ENCODE peak calls at places on chromosomes 5 and 9, in ten cellular contexts. One of them, this sample, is unnamed.

GRCh38 chr9:98057095-98057799 is 715 bp downstream of the NANS start:
- DNase-seq in sigmoid colon: no peak
- DNase-seq in lower lobe of right lung: no peak
- DNase-seq in heart right ventricle: no peak
- DNase-seq in progenitor cell of endocrine pancreas: no peak
- DNase-seq in mesothelial cell of epicardium: no peak
- DNase-seq in HCT116: no peak
- DNase-seq in nephron progenitor cell: no peak
- DNase-seq in fibroblast of lung: peak; percentile 14
- DNase-seq in endothelial cell: no peak
- DNase-seq in this sample: no peak

GRCh38 chr5:28499764-28500290 is 1461.4 kb upstream of the CDH9 start:
- DNase-seq in progenitor cell of endocrine pancreas: no peak
- DNase-seq in lower lobe of right lung: no peak
- DNase-seq in endothelial cell: no peak
- DNase-seq in sigmoid colon: no peak
- DNase-seq in fibroblast of lung: no peak
- DNase-seq in nephron progenitor cell: no peak
- DNase-seq in mesothelial cell of epicardium: no peak
- DNase-seq in heart right ventricle: no peak
- DNase-seq in HCT116: no peak
- DNase-seq in this sample: no peak

GRCh38 chr5:34410411-34411139 is 245.6 kb upstream of the RAI14 start:
- DNase-seq in lower lobe of right lung: no peak
- DNase-seq in fibroblast of lung: no peak
- DNase-seq in mesothelial cell of epicardium: no peak
- DNase-seq in sigmoid colon: no peak
- DNase-seq in heart right ventricle: no peak
- DNase-seq in nephron progenitor cell: no peak
- DNase-seq in HCT116: no peak
- DNase-seq in progenitor cell of endocrine pancreas: no peak
- DNase-seq in endothelial cell: no peak
- DNase-seq in this sample: no peak

GRCh38 chr5:68652507-68652906 is 437.0 kb downstream of the PIK3R1 start:
- DNase-seq in lower lobe of right lung: no peak
- DNase-seq in fibroblast of lung: peak; percentile 90
- DNase-seq in sigmoid colon: no peak
- DNase-seq in endothelial cell: no peak
- DNase-seq in HCT116: no peak
- DNase-seq in heart right ventricle: no peak
- DNase-seq in nephron progenitor cell: no peak
- DNase-seq in progenitor cell of endocrine pancreas: no peak
- DNase-seq in mesothelial cell of epicardium: no peak
- DNase-seq in this sample: no peak

GRCh38 chr9:126587187-126588185 is 26.2 kb upstream of the LMX1B start:
- DNase-seq in nephron progenitor cell: peak; percentile 22
- DNase-seq in HCT116: no peak
- DNase-seq in fibroblast of lung: no peak
- DNase-seq in endothelial cell: peak; percentile 73
- DNase-seq in sigmoid colon: peak; percentile 74
- DNase-seq in lower lobe of right lung: peak; percentile 58
- DNase-seq in mesothelial cell of epicardium: no peak
- DNase-seq in progenitor cell of endocrine pancreas: no peak
- DNase-seq in heart right ventricle: peak; percentile 89
- DNase-seq in this sample: no peak

GRCh38 chr9:3903906-3904305 is 378.1 kb upstream of the RFX3 start:
- DNase-seq in progenitor cell of endocrine pancreas: no peak
- DNase-seq in nephron progenitor cell: no peak
- DNase-seq in heart right ventricle: no peak
- DNase-seq in mesothelial cell of epicardium: no peak
- DNase-seq in lower lobe of right lung: no peak
- DNase-seq in endothelial cell: no peak
- DNase-seq in fibroblast of lung: no peak
- DNase-seq in HCT116: no peak
- DNase-seq in sigmoid colon: no peak
- DNase-seq in this sample: no peak

GRCh38 chr5:34686762-34687268 is 30.7 kb downstream of the RAI14 start:
- DNase-seq in endothelial cell: no peak
- DNase-seq in HCT116: peak; percentile 94
- DNase-seq in heart right ventricle: peak; percentile 83
- DNase-seq in nephron progenitor cell: no peak
- DNase-seq in progenitor cell of endocrine pancreas: peak; percentile 29
- DNase-seq in fibroblast of lung: peak; percentile 95
- DNase-seq in sigmoid colon: peak; percentile 89
- DNase-seq in mesothelial cell of epicardium: no peak
- DNase-seq in lower lobe of right lung: peak; percentile 76
- DNase-seq in this sample: no peak

GRCh38 chr5:139287890-139288635 is 5.5 kb upstream of the MATR3 start:
- DNase-seq in fibroblast of lung: peak; percentile 31
- DNase-seq in progenitor cell of endocrine pancreas: no peak
- DNase-seq in endothelial cell: no peak
- DNase-seq in nephron progenitor cell: no peak
- DNase-seq in sigmoid colon: no peak
- DNase-seq in heart right ventricle: no peak
- DNase-seq in lower lobe of right lung: no peak
- DNase-seq in mesothelial cell of epicardium: no peak
- DNase-seq in HCT116: no peak
- DNase-seq in this sample: no peak

GRCh38 chr5:93821892-93822291 is 80.5 kb upstream of the POU5F2 start:
- DNase-seq in endothelial cell: no peak
- DNase-seq in mesothelial cell of epicardium: no peak
- DNase-seq in fibroblast of lung: no peak
- DNase-seq in sigmoid colon: no peak
- DNase-seq in heart right ventricle: no peak
- DNase-seq in nephron progenitor cell: peak; percentile 7
- DNase-seq in lower lobe of right lung: no peak
- DNase-seq in progenitor cell of endocrine pancreas: no peak
- DNase-seq in HCT116: no peak
- DNase-seq in this sample: peak; percentile 53

GRCh38 chr5:117731445-117731844 is 1156.8 kb upstream of the SEMA6A start:
- DNase-seq in endothelial cell: no peak
- DNase-seq in heart right ventricle: no peak
- DNase-seq in HCT116: no peak
- DNase-seq in mesothelial cell of epicardium: no peak
- DNase-seq in progenitor cell of endocrine pancreas: no peak
- DNase-seq in fibroblast of lung: peak; percentile 43
- DNase-seq in nephron progenitor cell: no peak
- DNase-seq in sigmoid colon: no peak
- DNase-seq in lower lobe of right lung: no peak
- DNase-seq in this sample: no peak

GRCh38 chr5:42074353-42074752 is 149.3 kb downstream of the FBXO4 start:
- DNase-seq in fibroblast of lung: peak; percentile 6
- DNase-seq in mesothelial cell of epicardium: no peak
- DNase-seq in HCT116: no peak
- DNase-seq in nephron progenitor cell: no peak
- DNase-seq in sigmoid colon: no peak
- DNase-seq in endothelial cell: no peak
- DNase-seq in progenitor cell of endocrine pancreas: no peak
- DNase-seq in heart right ventricle: no peak
- DNase-seq in lower lobe of right lung: no peak
- DNase-seq in this sample: no peak

GRCh38 chr5:90878549-90879196 is 320.1 kb downstream of the ADGRV1 start:
- DNase-seq in endothelial cell: no peak
- DNase-seq in heart right ventricle: peak; percentile 28
- DNase-seq in mesothelial cell of epicardium: no peak
- DNase-seq in nephron progenitor cell: no peak
- DNase-seq in sigmoid colon: no peak
- DNase-seq in progenitor cell of endocrine pancreas: no peak
- DNase-seq in HCT116: no peak
- DNase-seq in lower lobe of right lung: no peak
- DNase-seq in fibroblast of lung: peak; percentile 68
- DNase-seq in this sample: no peak

GRCh38 chr9:120852240-120853018 is 9.7 kb upstream of the PSMD5 start:
- DNase-seq in HCT116: no peak
- DNase-seq in progenitor cell of endocrine pancreas: no peak
- DNase-seq in sigmoid colon: no peak
- DNase-seq in mesothelial cell of epicardium: no peak
- DNase-seq in fibroblast of lung: no peak
- DNase-seq in lower lobe of right lung: no peak
- DNase-seq in endothelial cell: no peak
- DNase-seq in heart right ventricle: no peak
- DNase-seq in nephron progenitor cell: no peak
- DNase-seq in this sample: no peak

GRCh38 chr5:135135530-135136201 is 101.6 kb upstream of the PITX1 start:
- DNase-seq in endothelial cell: no peak
- DNase-seq in fibroblast of lung: peak; percentile 87
- DNase-seq in heart right ventricle: no peak
- DNase-seq in sigmoid colon: peak; percentile 81
- DNase-seq in nephron progenitor cell: no peak
- DNase-seq in mesothelial cell of epicardium: no peak
- DNase-seq in progenitor cell of endocrine pancreas: no peak
- DNase-seq in HCT116: peak; percentile 36
- DNase-seq in lower lobe of right lung: peak; percentile 65
- DNase-seq in this sample: no peak

GRCh38 chr9:137402752-137403151 is 20.2 kb downstream of the EXD3 start:
- DNase-seq in sigmoid colon: no peak
- DNase-seq in heart right ventricle: no peak
- DNase-seq in lower lobe of right lung: no peak
- DNase-seq in progenitor cell of endocrine pancreas: no peak
- DNase-seq in mesothelial cell of epicardium: no peak
- DNase-seq in nephron progenitor cell: no peak
- DNase-seq in fibroblast of lung: no peak
- DNase-seq in HCT116: no peak
- DNase-seq in endothelial cell: no peak
- DNase-seq in this sample: no peak

GRCh38 chr5:146048994-146049703 is 56.2 kb downstream of the PLAC8L1 start:
- DNase-seq in fibroblast of lung: peak; percentile 83
- DNase-seq in progenitor cell of endocrine pancreas: peak; percentile 41
- DNase-seq in HCT116: peak; percentile 48
- DNase-seq in lower lobe of right lung: no peak
- DNase-seq in mesothelial cell of epicardium: peak; percentile 64
- DNase-seq in nephron progenitor cell: peak; percentile 65
- DNase-seq in endothelial cell: peak; percentile 69
- DNase-seq in sigmoid colon: no peak
- DNase-seq in heart right ventricle: peak; percentile 56
- DNase-seq in this sample: peak; percentile 64

GRCh38 chr9:11158676-11159075 is 545.9 kb upstream of the PTPRD start:
- DNase-seq in sigmoid colon: no peak
- DNase-seq in lower lobe of right lung: no peak
- DNase-seq in nephron progenitor cell: no peak
- DNase-seq in HCT116: no peak
- DNase-seq in heart right ventricle: no peak
- DNase-seq in endothelial cell: no peak
- DNase-seq in progenitor cell of endocrine pancreas: no peak
- DNase-seq in fibroblast of lung: no peak
- DNase-seq in mesothelial cell of epicardium: no peak
- DNase-seq in this sample: no peak

GRCh38 chr9:22307013-22307711 is 139.5 kb upstream of the DMRTA1 start:
- DNase-seq in mesothelial cell of epicardium: no peak
- DNase-seq in sigmoid colon: no peak
- DNase-seq in progenitor cell of endocrine pancreas: no peak
- DNase-seq in fibroblast of lung: peak; percentile 62
- DNase-seq in lower lobe of right lung: no peak
- DNase-seq in HCT116: peak; percentile 54
- DNase-seq in nephron progenitor cell: peak; percentile 32
- DNase-seq in endothelial cell: peak; percentile 44
- DNase-seq in heart right ventricle: peak; percentile 13
- DNase-seq in this sample: peak; percentile 26
- TF ChIP-seq CTCF in mesothelial cell of epicardium: peak; percentile 26
- TF ChIP-seq CTCF in sigmoid colon: no peak
- TF ChIP-seq CTCF in progenitor cell of endocrine pancreas: peak; percentile 81
- TF ChIP-seq CTCF in fibroblast of lung: peak; percentile 56
- TF ChIP-seq CTCF in lower lobe of right lung: peak; percentile 49
- TF ChIP-seq CTCF in HCT116: peak; percentile 57
- TF ChIP-seq CTCF in nephron progenitor cell: peak; percentile 80
- TF ChIP-seq CTCF in endothelial cell: peak; percentile 49
- TF ChIP-seq CTCF in heart right ventricle: peak; percentile 51
- TF ChIP-seq CTCF in this sample: peak; percentile 82

DNA sequence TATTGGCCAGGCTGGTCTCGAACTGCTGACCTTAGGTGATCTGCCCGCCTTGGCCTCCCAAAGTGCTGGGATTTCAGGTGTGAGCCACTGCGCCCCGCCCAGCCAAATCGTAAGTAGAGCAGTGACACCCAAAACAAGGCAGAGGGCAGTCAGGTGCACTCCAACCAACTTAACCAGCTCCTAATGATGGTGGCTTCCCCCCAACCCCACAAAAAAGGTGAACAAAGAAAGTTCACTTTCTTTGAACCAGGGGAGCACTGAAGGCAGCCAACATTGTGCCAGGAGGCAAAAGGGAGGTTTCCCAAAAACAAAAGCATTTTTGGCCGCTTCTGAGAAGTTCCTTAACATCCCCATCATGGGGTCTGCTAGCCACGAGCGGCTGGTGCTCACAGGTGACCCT is 9.6 kb downstream of the GMCL2 start:
- DNase-seq in progenitor cell of endocrine pancreas: no peak
- DNase-seq in lower lobe of right lung: no peak
- DNase-seq in fibroblast of lung: no peak
- DNase-seq in mesothelial cell of epicardium: no peak
- DNase-seq in HCT116: no peak
- DNase-seq in nephron progenitor cell: no peak
- DNase-seq in heart right ventricle: no peak
- DNase-seq in endothelial cell: no peak
- DNase-seq in sigmoid colon: no peak
- DNase-seq in this sample: no peak
- TF ChIP-seq CTCF in progenitor cell of endocrine pancreas: no peak
- TF ChIP-seq CTCF in lower lobe of right lung: no peak
- TF ChIP-seq CTCF in fibroblast of lung: no peak
- TF ChIP-seq CTCF in mesothelial cell of epicardium: no peak
- TF ChIP-seq CTCF in HCT116: no peak
- TF ChIP-seq CTCF in nephron progenitor cell: no peak
- TF ChIP-seq CTCF in heart right ventricle: no peak
- TF ChIP-seq CTCF in endothelial cell: no peak
- TF ChIP-seq CTCF in sigmoid colon: no peak
- TF ChIP-seq CTCF in this sample: no peak

GRCh38 chr9:28909526-28909925 is 1336.2 kb upstream of the C9orf72 start:
- DNase-seq in heart right ventricle: no peak
- DNase-seq in progenitor cell of endocrine pancreas: no peak
- DNase-seq in mesothelial cell of epicardium: no peak
- DNase-seq in lower lobe of right lung: no peak
- DNase-seq in endothelial cell: no peak
- DNase-seq in nephron progenitor cell: no peak
- DNase-seq in HCT116: no peak
- DNase-seq in sigmoid colon: no peak
- DNase-seq in fibroblast of lung: no peak
- DNase-seq in this sample: no peak

GRCh38 chr9:28916348-28916747 is 1343.1 kb upstream of the C9orf72 start:
- DNase-seq in endothelial cell: no peak
- DNase-seq in progenitor cell of endocrine pancreas: no peak
- DNase-seq in lower lobe of right lung: no peak
- DNase-seq in heart right ventricle: no peak
- DNase-seq in HCT116: no peak
- DNase-seq in mesothelial cell of epicardium: no peak
- DNase-seq in sigmoid colon: no peak
- DNase-seq in nephron progenitor cell: no peak
- DNase-seq in fibroblast of lung: no peak
- DNase-seq in this sample: no peak

GRCh38 chr9:28915256-28915930 is 1342.1 kb upstream of the C9orf72 start:
- DNase-seq in sigmoid colon: no peak
- DNase-seq in fibroblast of lung: no peak
- DNase-seq in nephron progenitor cell: no peak
- DNase-seq in heart right ventricle: no peak
- DNase-seq in lower lobe of right lung: no peak
- DNase-seq in HCT116: no peak
- DNase-seq in progenitor cell of endocrine pancreas: no peak
- DNase-seq in endothelial cell: no peak
- DNase-seq in mesothelial cell of epicardium: no peak
- DNase-seq in this sample: no peak
- TF ChIP-seq CTCF in sigmoid colon: no peak
- TF ChIP-seq CTCF in fibroblast of lung: no peak
- TF ChIP-seq CTCF in nephron progenitor cell: no peak
- TF ChIP-seq CTCF in heart right ventricle: no peak
- TF ChIP-seq CTCF in lower lobe of right lung: no peak
- TF ChIP-seq CTCF in HCT116: no peak
- TF ChIP-seq CTCF in progenitor cell of endocrine pancreas: no peak
- TF ChIP-seq CTCF in endothelial cell: no peak
- TF ChIP-seq CTCF in mesothelial cell of epicardium: no peak
- TF ChIP-seq CTCF in this sample: no peak

GRCh38 chr5:38528162-38528703 is 28.2 kb downstream of the LIFR start:
- DNase-seq in HCT116: no peak
- DNase-seq in endothelial cell: no peak
- DNase-seq in nephron progenitor cell: no peak
- DNase-seq in progenitor cell of endocrine pancreas: no peak
- DNase-seq in heart right ventricle: no peak
- DNase-seq in lower lobe of right lung: no peak
- DNase-seq in sigmoid colon: no peak
- DNase-seq in mesothelial cell of epicardium: no peak
- DNase-seq in fibroblast of lung: no peak
- DNase-seq in this sample: no peak
- TF ChIP-seq CTCF in HCT116: no peak
- TF ChIP-seq CTCF in endothelial cell: no peak
- TF ChIP-seq CTCF in nephron progenitor cell: no peak
- TF ChIP-seq CTCF in progenitor cell of endocrine pancreas: no peak
- TF ChIP-seq CTCF in heart right ventricle: peak; percentile 7
- TF ChIP-seq CTCF in lower lobe of right lung: no peak
- TF ChIP-seq CTCF in sigmoid colon: no peak
- TF ChIP-seq CTCF in mesothelial cell of epicardium: no peak
- TF ChIP-seq CTCF in fibroblast of lung: no peak
- TF ChIP-seq CTCF in this sample: no peak